ENCODE peak calls at places on chromosomes 7 and 10, in five cellular contexts. F is NCI-H1694 treated with DMSO at 0.1 percent for 48 hours; W is heart right ventricle; O is effector CD8-positive, alpha-beta T cell; V is RCC 7860. I is an unnamed sample.
A peak's percentile ranks its signal among the peaks of the same experiment; 100 is the strongest.

GRCh38 chr7:770786-771185 is 43.7 kb upstream of the PRKAR1B start:
- DNase-seq in F (no peak), W (no peak), O (no peak), V (peak; percentile 60), I (peak; percentile 60)

GRCh38 chr10:50554995-50555568 is 68.7 kb downstream of the SGMS1 start:
- DNase-seq in F (peak; percentile 8), W (no peak), O (no peak), V (no peak), I (no peak)

GRCh38 chr7:126574838-126575250 is 677.9 kb downstream of the GRM8 start:
- DNase-seq in F (no peak), W (no peak), O (no peak), V (peak; percentile 93), I (peak; percentile 83)

GRCh38 chr10:93741367-93741766 is 16.4 kb upstream of the LGI1 start:
- DNase-seq in F (no peak), W (no peak), O (no peak), V (no peak), I (no peak)

GRCh38 chr7:42493436-42494198 is 256.6 kb upstream of the GLI3 start:
- DNase-seq in F (no peak), W (peak; percentile 80), O (no peak), V (no peak), I (peak; percentile 79)

GRCh38 chr7:30986738-30987137 is 23.0 kb downstream of the GHRHR start:
- DNase-seq in F (no peak), W (no peak), O (no peak), V (no peak), I (no peak)

GRCh38 chr7:52794621-52795020 is 240.8 kb upstream of the POM121L12 start:
- DNase-seq in F (no peak), W (no peak), O (no peak), V (no peak), I (no peak)

GRCh38 chr10:118873080-118873737 is 118.4 kb upstream of the CACUL1 start:
- DNase-seq in F (no peak), W (no peak), O (no peak), V (no peak), I (peak; percentile 61)

GRCh38 chr10:86723009-86723408 is 33.4 kb upstream of the BMPR1A start:
- DNase-seq in F (no peak), W (no peak), O (no peak), V (no peak), I (no peak)

I was measured in kidney glomerular epithelial cell.